ENCODE peak calls at places on chromosome 5, in six cellular contexts. Y is NCI-H82, J is BE2C, E is brain microvascular endothelial cell, A is iris pigment epithelial cell, L is AG04449. O is an unnamed sample.

GRCh38 chr5:63145167-63145566 is 566.5 kb downstream of the LRRC70 start:
- DNase-seq in Y (no peak), J (no peak), E (no peak), A (no peak), L (no peak), O (peak; percentile 22)

GRCh38 chr5:149283611-149284480 is 12.2 kb downstream of the AFAP1L1 start:
- DNase-seq in Y (no peak), J (no peak), E (peak; percentile 7), A (no peak), L (no peak), O (no peak)

GRCh38 chr5:126449751-126450271 is 26.6 kb downstream of the GRAMD2B start:
- DNase-seq in Y (no peak), J (no peak), E (peak; percentile 52), A (peak; percentile 69), L (no peak), O (no peak)

GRCh38 chr5:58974601-58975000 is 391.7 kb downstream of the RAB3C start:
- DNase-seq in Y (no peak), J (no peak), E (no peak), A (no peak), L (no peak), O (no peak)

GRCh38 chr5:142803428-142804111 is 33.4 kb downstream of the ARHGAP26 start:
- DNase-seq in Y (no peak), J (no peak), E (peak; percentile 94), A (peak; percentile 75), L (no peak), O (no peak)

GRCh38 chr5:14699807-14700400 is 35.4 kb downstream of the OTULIN start:
- DNase-seq in Y (no peak), J (no peak), E (no peak), A (no peak), L (no peak), O (no peak)

GRCh38 chr5:102627311-102627710 is 127.8 kb upstream of the PAM start:
- DNase-seq in Y (no peak), J (no peak), E (peak; percentile 5), A (peak; percentile 53), L (no peak), O (no peak)

GRCh38 chr5:26700759-26701384 is 337.5 kb downstream of the CDH9 start:
- DNase-seq in Y (peak; percentile 79), J (peak; percentile 70), E (no peak), A (peak; percentile 7), L (no peak), O (no peak)

GRCh38 chr5:75348241-75348640 is 11.2 kb downstream of the HMGCR start:
- DNase-seq in Y (no peak), J (no peak), E (peak; percentile 75), A (peak; percentile 24), L (no peak), O (no peak)

GRCh38 chr5:65041296-65042158 is 272.8 kb downstream of the CWC27 start:
- DNase-seq in Y (no peak), J (no peak), E (no peak), A (peak; percentile 36), L (no peak), O (no peak)

GRCh38 chr5:173853370-173854131 is 34.6 kb upstream of the CPEB4 start:
- DNase-seq in Y (no peak), J (no peak), E (no peak), A (no peak), L (no peak), O (no peak)

O was measured in left ventricle myocardium superior.